ENCODE peak calls at places on chromosomes 4 and X, in seven cellular contexts. V is adrenal gland, R is testis, P is cardiac muscle cell, T is H9, Y is brain microvascular endothelial cell, D is sigmoid colon. J is an unnamed sample.

GRCh38 chr4:39348371-39349265 is 17.5 kb downstream of the RFC1 start:
- DNase-seq in P (no peak), Y (peak; percentile 51), V (no peak), D (no peak), T (no peak), R (no peak), J (no peak)

GRCh38 chrX:29113221-29113620 is 526.0 kb downstream of the IL1RAPL1 start:
- DNase-seq in R (no peak), P (no peak), Y (no peak), V (no peak), T (no peak), D (no peak), J (no peak)

GRCh38 chrX:70479970-70480659 is 35.5 kb downstream of the DLG3 start:
- DNase-seq in T (peak; percentile 36), P (peak; percentile 17), R (peak; percentile 26), V (peak; percentile 29), Y (peak; percentile 29), D (no peak), J (peak; percentile 34)

GRCh38 chr4:140286503-140286902 is 86.9 kb upstream of the SCOC start:
- DNase-seq in V (peak; percentile 93), D (no peak), R (peak; percentile 86), T (no peak), Y (no peak), P (no peak), J (no peak)

GRCh38 chrX:132818638-132819037 is 139.8 kb downstream of the HS6ST2 start:
- DNase-seq in D (no peak), T (no peak), V (no peak), P (no peak), R (no peak), Y (no peak), J (no peak)

GRCh38 chr4:158729716-158730559 is 6.7 kb upstream of the PPID start:
- DNase-seq in R (peak; percentile 77), Y (peak; percentile 77), T (peak; percentile 49), D (peak; percentile 77), V (peak; percentile 73), P (peak; percentile 76), J (peak; percentile 50)

GRCh38 chrX:119518371-119518770 is 46.8 kb downstream of the STEEP1 start:
- DNase-seq in P (no peak), D (no peak), R (no peak), V (no peak), T (no peak), Y (no peak), J (no peak)

GRCh38 chr4:174340714-174341113 is 57.0 kb downstream of the CEP44 start:
- DNase-seq in P (no peak), Y (no peak), D (no peak), V (no peak), T (no peak), R (no peak), J (no peak)

GRCh38 chr4:140755811-140756291 is 334 bp downstream of the TBC1D9 start:
- DNase-seq in T (peak; percentile 48), D (peak; percentile 74), P (peak; percentile 73), Y (no peak), V (peak; percentile 64), R (peak; percentile 46), J (peak; percentile 28)

GRCh38 chr4:177283167-177283566 is 26.5 kb upstream of the NEIL3 start:
- DNase-seq in Y (peak; percentile 47), T (no peak), P (no peak), V (no peak), R (no peak), D (no peak), J (no peak)

GRCh38 chr4:17491196-17491595 is 20.7 kb downstream of the QDPR start:
- DNase-seq in V (no peak), T (no peak), Y (no peak), D (no peak), R (no peak), P (no peak), J (no peak)

GRCh38 chr4:136664988-136665387 is 867.3 kb downstream of the PCDH18 start:
- DNase-seq in T (no peak), Y (no peak), R (no peak), V (no peak), D (no peak), P (no peak), J (no peak)

GRCh38 chrX:98637451-98637850 is 1753.7 kb downstream of the RPA4 start:
- DNase-seq in V (no peak), R (no peak), T (no peak), Y (no peak), P (no peak), D (no peak), J (no peak)

GRCh38 chr4:163694385-163694784 is 199.9 kb downstream of the TMA16 start:
- DNase-seq in D (no peak), T (no peak), P (no peak), V (no peak), R (no peak), Y (peak; percentile 65), J (no peak)

GRCh38 chr4:175929441-175929840 is 117.4 kb upstream of the GPM6A start:
- DNase-seq in R (no peak), P (no peak), Y (no peak), D (no peak), V (no peak), T (no peak), J (no peak)

GRCh38 chr4:11367371-11367770 is 61.3 kb downstream of the HS3ST1 start:
- DNase-seq in T (no peak), Y (peak; percentile 44), P (peak; percentile 27), D (peak; percentile 93), R (peak; percentile 94), V (peak; percentile 85), J (no peak)

GRCh38 chr4:177447417-177448004 is 5.3 kb upstream of the AGA start:
- DNase-seq in P (no peak), V (no peak), D (no peak), T (no peak), R (no peak), Y (no peak), J (no peak)

GRCh38 chr4:180521181-180521580 is 1722.0 kb upstream of the TENM3 start:
- DNase-seq in R (no peak), P (no peak), Y (no peak), T (no peak), D (no peak), V (no peak), J (no peak)

GRCh38 chr4:48139688-48140087 is 5.6 kb upstream of the TXK start:
- DNase-seq in P (no peak), R (no peak), D (no peak), V (no peak), Y (no peak), T (no peak), J (no peak)

GRCh38 chrX:133376422-133376821 is 38.9 kb downstream of the GPC4 start:
- DNase-seq in P (no peak), T (no peak), D (no peak), V (no peak), R (no peak), Y (no peak), J (no peak)

GRCh38 chr4:68570122-68570507 is 6.0 kb downstream of the UGT2B17 start:
- DNase-seq in P (no peak), D (no peak), T (no peak), Y (no peak), V (no peak), R (no peak), J (no peak)

GRCh38 chr4:68577590-68577989 is 1.5 kb upstream of the UGT2B17 start:
- DNase-seq in T (no peak), V (no peak), Y (no peak), P (no peak), R (no peak), D (no peak), J (no peak)

GRCh38 chr4:68576272-68577100 is at the start of gene UGT2B17:
- DNase-seq in T (no peak), D (no peak), Y (no peak), V (no peak), R (no peak), P (no peak), J (no peak)

GRCh38 chr4:68572653-68573052 is 3.5 kb downstream of the UGT2B17 start:
- DNase-seq in T (no peak), R (no peak), Y (no peak), P (no peak), D (no peak), V (no peak), J (no peak)

GRCh38 chr4:68575081-68575480 is 1.0 kb downstream of the UGT2B17 start:
- DNase-seq in P (no peak), D (no peak), T (no peak), R (no peak), Y (no peak), V (no peak), J (no peak)
- TF ChIP-seq CTCF in P (no peak), D (no peak), T (no peak), R (no peak), Y (no peak), V (no peak), J (no peak)

DNA sequence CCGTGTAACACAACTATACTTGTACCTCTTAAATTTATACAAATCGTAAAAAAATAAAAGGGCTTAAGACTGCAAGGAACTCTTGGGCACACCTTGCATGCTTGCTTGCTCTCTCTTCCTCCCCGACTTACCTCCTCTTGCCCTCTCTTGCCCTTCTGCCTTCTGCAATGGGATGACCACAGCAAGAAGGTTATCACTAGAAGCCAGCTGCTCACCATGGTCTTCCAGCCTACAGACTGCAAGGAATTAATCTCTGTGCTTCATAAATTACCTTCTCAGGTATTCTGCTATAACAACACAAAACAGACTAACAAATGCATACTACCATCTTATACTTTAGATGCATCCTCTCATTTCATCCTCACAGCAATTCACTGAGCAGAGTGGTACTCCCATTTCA is 92.1 kb downstream of the MRPL1 start:
- DNase-seq in T (no peak), R (no peak), V (no peak), Y (no peak), P (no peak), D (no peak), J (no peak)
- TF ChIP-seq CTCF in T (no peak), R (no peak), V (no peak), Y (no peak), P (no peak), D (no peak), J (no peak)

GRCh38 chr4:15396157-15396800 is 31.6 kb upstream of the C1QTNF7 start:
- DNase-seq in V (peak; percentile 42), T (peak; percentile 76), Y (peak; percentile 60), R (peak; percentile 70), P (peak; percentile 51), D (no peak), J (peak; percentile 28)
- TF ChIP-seq CTCF in V (peak; percentile 62), T (peak; percentile 86), Y (peak; percentile 87), R (peak; percentile 39), P (peak; percentile 79), D (peak; percentile 43), J (peak; percentile 27)

GRCh38 chr4:21900211-21900610 is 48.4 kb downstream of the KCNIP4 start:
- DNase-seq in D (no peak), R (no peak), Y (no peak), P (no peak), V (no peak), T (no peak), J (no peak)
- TF ChIP-seq CTCF in D (no peak), R (no peak), Y (no peak), P (no peak), V (no peak), T (no peak), J (no peak)

GRCh38 chr4:51885371-51885770 is 42.4 kb downstream of the DCUN1D4 start:
- DNase-seq in T (peak; percentile 49), D (no peak), V (no peak), Y (peak; percentile 35), R (no peak), P (peak; percentile 50), J (peak; percentile 5)
- TF ChIP-seq CTCF in T (peak; percentile 64), D (peak; percentile 9), V (no peak), Y (peak; percentile 62), R (peak; percentile 16), P (peak; percentile 50), J (peak; percentile 20)

J was measured in Calu3.